ENCODE peak calls at places on chromosomes 3 and 15, in eight cellular contexts. Y is suprapubic skin; I is osteocyte; N is psoas muscle; K is mesothelial cell of epicardium; F is CD4-positive, alpha-beta T cell; O is heart left ventricle; P is CD8-positive, alpha-beta T cell. Z is an unnamed sample.

GRCh38 chr15:31304736-31305365 is 21.8 kb upstream of the KLF13 start:
- DNase-seq in Y (no peak), N (no peak), I (peak), P (no peak), F (no peak), O (no peak), K (no peak), Z (no peak)

GRCh38 chr15:90184119-90184785 is 16.9 kb upstream of the SEMA4B start:
- DNase-seq in F (no peak), N (peak), I (no peak), Y (peak), P (no peak), K (no peak), O (peak), Z (no peak)

GRCh38 chr3:167814441-167814951 is 79.0 kb downstream of the SERPINI1 start:
- DNase-seq in Y (no peak), O (peak), I (no peak), F (no peak), K (no peak), P (no peak), N (no peak), Z (peak)

GRCh38 chr3:131107637-131108433 is 81.2 kb downstream of the NEK11 start:
- DNase-seq in F (no peak), I (no peak), N (no peak), K (no peak), P (no peak), Y (no peak), O (no peak), Z (no peak)

GRCh38 chr15:58738051-58738707 is 11.3 kb downstream of the ADAM10 start:
- DNase-seq in O (no peak), Y (no peak), P (no peak), K (no peak), N (no peak), I (no peak), F (no peak), Z (no peak)

GRCh38 chr15:58748787-58749531 is 548 bp downstream of the ADAM10 start:
- DNase-seq in P (peak), K (peak), O (peak), F (peak), Y (peak), I (peak), N (peak), Z (no peak)

GRCh38 chr3:23183731-23184130 is 19.4 kb upstream of the UBE2E2 start:
- DNase-seq in O (no peak), P (no peak), I (no peak), Y (no peak), K (no peak), F (no peak), N (no peak), Z (no peak)

GRCh38 chr15:42879390-42879912 is 41.1 kb downstream of the TTBK2 start:
- DNase-seq in O (no peak), N (no peak), K (no peak), F (no peak), P (no peak), I (no peak), Y (no peak), Z (no peak)

GRCh38 chr3:40079203-40079844 is 230.2 kb upstream of the EIF1B start:
- DNase-seq in Y (no peak), I (no peak), P (no peak), K (no peak), F (no peak), N (no peak), O (no peak), Z (peak)

GRCh38 chr3:105354429-105354828 is 12.3 kb upstream of the ALCAM start:
- DNase-seq in I (no peak), P (no peak), K (no peak), Y (no peak), F (no peak), O (no peak), N (no peak), Z (no peak)

GRCh38 chr3:107241217-107241616 is 136.0 kb upstream of the CCDC54 start:
- DNase-seq in P (no peak), Y (no peak), O (peak), K (no peak), F (no peak), N (peak), I (no peak), Z (no peak)

GRCh38 chr3:24963762-24964625 is 464.1 kb upstream of the RARB start:
- DNase-seq in I (no peak), P (no peak), K (no peak), N (no peak), O (no peak), Y (no peak), F (no peak), Z (peak)

GRCh38 chr3:28139288-28139687 is 102.1 kb upstream of the CMC1 start:
- DNase-seq in Y (no peak), P (no peak), O (peak), N (no peak), I (no peak), K (no peak), F (no peak), Z (no peak)

GRCh38 chr15:75720787-75721461 is 8.3 kb upstream of the CSPG4 start:
- DNase-seq in F (no peak), N (peak), P (no peak), Y (peak), O (peak), K (no peak), I (no peak), Z (no peak)
- TF ChIP-seq CTCF in F (no peak), N (peak), P (no peak), Y (peak), O (peak), K (no peak), I (peak), Z (no peak)

GRCh38 chr15:79433610-79434009 is 1.5 kb downstream of the MINAR1 start:
- DNase-seq in K (no peak), F (no peak), I (no peak), O (no peak), N (no peak), P (no peak), Y (no peak), Z (no peak)
- TF ChIP-seq CTCF in K (no peak), F (no peak), I (no peak), O (no peak), N (no peak), P (no peak), Y (no peak), Z (no peak)

GRCh38 chr3:13205567-13206143 is 132.4 kb upstream of the IQSEC1 start:
- DNase-seq in I (no peak), F (no peak), O (no peak), Y (no peak), N (no peak), K (no peak), P (no peak), Z (no peak)
- TF ChIP-seq CTCF in I (no peak), F (no peak), O (no peak), Y (no peak), N (no peak), K (no peak), P (no peak), Z (no peak)

DNA sequence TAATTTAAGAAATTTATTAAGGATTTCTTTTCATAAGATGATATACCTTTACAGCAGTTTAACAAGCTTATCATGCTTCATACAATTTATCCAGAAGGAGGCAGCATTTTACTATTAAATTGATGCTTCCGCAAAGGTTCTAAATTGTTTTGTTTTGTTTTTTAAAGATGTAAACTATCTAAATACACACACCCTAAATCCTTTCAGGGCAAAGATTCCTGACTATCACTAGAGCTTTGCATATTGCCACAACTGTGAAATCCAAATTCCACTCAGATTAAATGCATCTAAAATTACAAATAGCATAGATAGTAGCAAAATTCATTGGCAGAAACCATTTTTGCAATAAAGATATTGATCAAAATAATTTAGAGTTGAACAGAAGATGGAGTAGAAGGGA is 44.5 kb upstream of the CCNL1 start:
- DNase-seq in O (no peak), I (no peak), P (no peak), F (no peak), K (no peak), N (no peak), Y (no peak), Z (peak)
- TF ChIP-seq CTCF in O (peak), I (peak), P (peak), F (no peak), K (peak), N (peak), Y (no peak), Z (peak)

GRCh38 chr3:158782283-158782682 is 19.6 kb upstream of the MFSD1 start:
- DNase-seq in K (no peak), P (no peak), I (no peak), F (no peak), O (no peak), Y (no peak), N (no peak), Z (no peak)

GRCh38 chr3:158783051-158783450 is 18.8 kb upstream of the MFSD1 start:
- DNase-seq in O (no peak), K (no peak), F (no peak), N (no peak), P (no peak), Y (no peak), I (no peak), Z (no peak)

GRCh38 chr3:158781859-158782258 is 20.0 kb upstream of the MFSD1 start:
- DNase-seq in P (no peak), K (no peak), F (no peak), Y (no peak), N (no peak), O (no peak), I (no peak), Z (no peak)

GRCh38 chr3:158777171-158777873 is 24.5 kb upstream of the MFSD1 start:
- DNase-seq in N (no peak), P (no peak), K (no peak), F (no peak), O (no peak), I (no peak), Y (no peak), Z (no peak)

GRCh38 chr3:158780795-158781590 is 20.9 kb upstream of the MFSD1 start:
- DNase-seq in P (no peak), O (no peak), N (no peak), I (no peak), Y (no peak), K (no peak), F (no peak), Z (no peak)
- TF ChIP-seq CTCF in P (no peak), O (no peak), N (no peak), I (no peak), Y (no peak), K (no peak), F (no peak), Z (no peak)

GRCh38 chr15:46309914-46310313 is 675.1 kb downstream of the SQOR start:
- DNase-seq in I (no peak), P (no peak), K (no peak), Y (no peak), N (no peak), F (no peak), O (no peak), Z (no peak)
- TF ChIP-seq CTCF in I (no peak), P (no peak), K (no peak), Y (no peak), N (no peak), F (no peak), O (no peak), Z (no peak)

GRCh38 chr3:8651418-8652322 is 7.1 kb upstream of the SSUH2 start:
- DNase-seq in F (no peak), I (no peak), Y (no peak), N (no peak), P (no peak), O (no peak), K (no peak), Z (no peak)
- TF ChIP-seq CTCF in F (no peak), I (no peak), Y (no peak), N (no peak), P (no peak), O (no peak), K (no peak), Z (no peak)

GRCh38 chr15:66404122-66404521 is 17.4 kb downstream of the MAP2K1 start:
- DNase-seq in K (no peak), Y (no peak), P (no peak), N (no peak), I (no peak), F (no peak), O (no peak), Z (no peak)

GRCh38 chr15:66405007-66405406 is 18.3 kb downstream of the MAP2K1 start:
- DNase-seq in K (no peak), P (no peak), O (no peak), F (no peak), N (no peak), Y (no peak), I (no peak), Z (no peak)

GRCh38 chr15:66403323-66403722 is 16.6 kb downstream of the MAP2K1 start:
- DNase-seq in Y (no peak), O (no peak), F (no peak), P (no peak), K (no peak), I (no peak), N (no peak), Z (no peak)

GRCh38 chr15:66405605-66406004 is 18.9 kb downstream of the MAP2K1 start:
- DNase-seq in K (no peak), I (no peak), F (no peak), O (no peak), Y (no peak), P (no peak), N (no peak), Z (no peak)

GRCh38 chr15:66404532-66404931 is 17.8 kb downstream of the MAP2K1 start:
- DNase-seq in I (no peak), O (no peak), K (no peak), N (no peak), Y (no peak), F (no peak), P (no peak), Z (no peak)
- TF ChIP-seq CTCF in I (no peak), O (no peak), K (no peak), N (no peak), Y (no peak), F (peak), P (no peak), Z (no peak)